ENCODE peak calls at places on chromosome 19, in seven cellular contexts. A, F, M, L, N, I and Q are unnamed samples.

GRCh38 chr19:55096061-55096701 is 20.5 kb downstream of the EPS8L1 start:
- DNase-seq in L (no peak), F (no peak), A (no peak), N (peak; percentile 28), I (no peak), M (no peak), Q (no peak)

GRCh38 chr19:1389033-1389940 is 5.6 kb downstream of the NDUFS7 start:
- DNase-seq in N (no peak), A (no peak), M (no peak), L (no peak), F (no peak), I (no peak), Q (no peak)

GRCh38 chr19:56117889-56118288 is 3.2 kb downstream of the ZNF787 start:
- DNase-seq in A (no peak), L (no peak), M (no peak), N (no peak), F (no peak), I (no peak), Q (no peak)

GRCh38 chr19:38650180-38650775 is 2.8 kb downstream of the ACTN4 start:
- DNase-seq in I (no peak), F (no peak), N (no peak), A (no peak), M (no peak), L (no peak), Q (no peak)

GRCh38 chr19:2625434-2625833 is 77.1 kb downstream of the GNG7 start:
- DNase-seq in N (no peak), I (no peak), L (no peak), F (no peak), A (no peak), M (peak; percentile 52), Q (no peak)

GRCh38 chr19:2663920-2664571 is 38.4 kb downstream of the GNG7 start:
- DNase-seq in F (peak; percentile 81), L (no peak), M (peak; percentile 84), I (no peak), A (peak; percentile 14), N (no peak), Q (no peak)

GRCh38 chr19:8143041-8143440 is 6.4 kb downstream of the FBN3 start:
- DNase-seq in M (no peak), I (no peak), F (no peak), N (no peak), A (no peak), L (no peak), Q (no peak)

GRCh38 chr19:30719991-30720329 is 347.8 kb downstream of the ZNF536 start:
- DNase-seq in F (peak; percentile 39), A (no peak), L (no peak), I (no peak), N (peak; percentile 53), M (no peak), Q (no peak)

GRCh38 chr19:38653028-38653571 is 5.7 kb downstream of the ACTN4 start:
- DNase-seq in F (no peak), N (no peak), A (no peak), I (no peak), M (no peak), L (no peak), Q (no peak)

GRCh38 chr19:48332662-48333466 is 7.5 kb downstream of the EMP3 start:
- DNase-seq in M (peak; percentile 87), L (peak; percentile 57), N (peak; percentile 97), F (peak; percentile 86), A (peak; percentile 50), I (peak; percentile 91), Q (no peak)

GRCh38 chr19:40320558-40320935 is 27.6 kb downstream of the C19orf47 start:
- DNase-seq in F (no peak), A (no peak), L (no peak), N (no peak), I (no peak), M (no peak), Q (peak; percentile 76)

GRCh38 chr19:10551698-10552301 is 8.1 kb downstream of the ATG4D start:
- DNase-seq in L (no peak), M (no peak), A (no peak), F (no peak), N (no peak), I (peak; percentile 38), Q (peak; percentile 92)

GRCh38 chr19:50837300-50837699 is 3.9 kb upstream of the KLK15 start:
- DNase-seq in A (no peak), I (no peak), M (no peak), N (no peak), L (no peak), F (no peak), Q (peak; percentile 48)

GRCh38 chr19:41995959-41996797 is 2.1 kb upstream of the ATP1A3 start:
- DNase-seq in M (no peak), N (no peak), F (no peak), I (no peak), L (no peak), A (peak; percentile 49), Q (no peak)

GRCh38 chr19:42095142-42095813 is 19.3 kb downstream of the ZNF574 start:
- DNase-seq in F (no peak), L (no peak), I (no peak), M (no peak), N (peak; percentile 24), A (no peak), Q (no peak)

GRCh38 chr19:1591421-1592022 is 1.1 kb downstream of the MBD3 start:
- DNase-seq in L (no peak), F (no peak), N (no peak), A (no peak), M (no peak), I (no peak), Q (no peak)

GRCh38 chr19:3576696-3577443 is 4.1 kb downstream of the HMG20B start:
- DNase-seq in M (peak; percentile 62), L (peak; percentile 42), F (peak; percentile 71), N (peak; percentile 83), A (peak; percentile 40), I (no peak), Q (no peak)

DNA sequence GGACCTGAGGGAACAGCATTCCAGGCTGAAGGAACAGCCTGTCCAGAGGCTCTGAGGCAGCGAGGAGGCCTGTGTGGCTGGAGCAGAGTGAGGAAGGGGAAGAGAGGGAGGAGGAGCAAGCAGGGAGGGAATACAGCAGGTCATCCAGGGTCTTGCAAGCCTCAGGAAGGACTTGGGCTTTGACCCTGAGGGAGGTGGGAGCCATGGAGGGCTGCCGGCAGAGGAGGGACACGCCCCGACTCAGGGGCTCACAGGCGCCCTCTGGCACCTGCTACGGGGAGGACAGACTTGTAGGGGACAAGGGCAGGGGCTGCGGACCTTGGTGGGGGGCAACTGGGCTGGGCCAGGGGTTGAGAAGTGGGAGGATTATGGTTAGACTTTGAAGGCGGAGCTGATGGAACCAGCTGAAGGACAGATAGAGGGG is 4.7 kb downstream of the TINCR start:
- DNase-seq in M (no peak), L (no peak), I (no peak), A (no peak), N (no peak), F (no peak), Q (no peak)
- TF ChIP-seq CTCF in M (no peak), L (no peak), I (no peak), A (peak; percentile 34), N (no peak), F (no peak), Q (peak; percentile 45)

DNA sequence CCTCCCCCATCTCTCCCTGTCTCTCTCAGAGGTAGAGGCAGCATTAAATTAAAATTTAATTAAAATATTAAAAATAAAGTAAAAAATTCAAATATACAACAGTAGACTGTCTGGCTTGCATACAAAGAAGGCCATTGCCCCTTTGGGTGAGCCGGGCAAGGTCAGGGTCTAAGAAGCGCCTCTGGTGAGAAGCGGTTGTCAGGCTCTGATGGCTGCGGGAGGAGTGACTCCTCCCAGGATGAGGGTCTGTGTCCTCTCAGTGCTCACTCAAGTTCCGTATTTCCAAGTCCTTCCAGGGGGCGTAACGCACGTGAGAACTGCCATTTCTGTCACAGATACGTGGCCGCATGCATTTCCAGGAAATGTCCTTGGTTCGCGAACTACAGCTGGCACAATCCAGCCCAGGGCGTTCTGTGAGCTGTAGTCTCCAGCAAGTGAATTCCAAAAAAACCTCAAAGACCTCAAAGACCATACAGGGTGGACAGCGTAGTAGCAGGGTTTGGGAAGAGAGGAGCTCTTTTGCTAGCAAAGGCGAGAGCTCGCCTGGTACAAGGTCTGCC is 697 bp upstream of the ZNF181 start:
- DNase-seq in L (peak; percentile 51), N (peak; percentile 71), A (no peak), F (no peak), I (no peak), M (peak; percentile 40), Q (no peak)
- TF ChIP-seq CTCF in L (no peak), N (no peak), A (no peak), F (no peak), I (no peak), M (no peak), Q (peak; percentile 9)

GRCh38 chr19:44645407-44646048 is 1.8 kb downstream of the PVR start:
- DNase-seq in M (no peak), A (no peak), F (no peak), N (no peak), L (no peak), I (no peak), Q (no peak)

GRCh38 chr19:44643605-44644390 is at the start of gene PVR:
- DNase-seq in M (peak; percentile 78), N (peak; percentile 87), L (peak; percentile 59), A (peak; percentile 57), I (no peak), F (peak; percentile 81), Q (no peak)

GRCh38 chr19:44646049-44646416 is 2.3 kb downstream of the PVR start:
- DNase-seq in A (no peak), I (no peak), N (no peak), M (no peak), L (no peak), F (no peak), Q (no peak)

GRCh38 chr19:44642375-44642774 is 1.3 kb upstream of the PVR start:
- DNase-seq in I (no peak), A (no peak), M (no peak), F (no peak), N (no peak), L (no peak), Q (no peak)

DNA sequence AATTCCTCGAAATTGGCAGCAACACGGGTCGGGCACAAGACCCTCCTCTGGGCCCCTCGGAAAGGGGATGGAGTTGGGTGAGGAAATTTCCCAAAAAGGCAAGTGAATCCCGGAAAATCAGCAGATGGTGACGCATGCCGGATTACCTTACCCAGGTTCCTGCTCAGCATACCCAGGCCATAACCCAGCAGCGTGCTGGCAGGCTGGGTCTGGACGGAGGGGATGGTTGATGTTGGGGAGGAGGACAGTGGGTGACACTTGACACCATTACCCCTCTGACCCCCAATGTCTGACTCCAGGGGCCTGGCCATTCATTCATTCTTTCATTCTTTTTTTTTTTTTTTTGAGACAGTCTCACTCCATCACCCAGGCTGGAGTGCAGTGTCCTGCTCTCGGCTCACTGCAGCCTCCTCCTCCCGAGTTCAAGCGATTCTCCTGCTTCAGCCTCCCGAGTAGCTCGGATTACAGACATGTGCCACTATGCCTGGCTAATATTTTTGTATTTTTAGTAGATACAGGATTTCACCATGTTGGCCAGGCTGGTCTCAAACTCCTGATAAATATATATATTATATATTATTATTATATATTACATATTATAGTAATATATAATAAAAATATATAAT is 794 bp downstream of the PVR start:
- DNase-seq in F (no peak), M (no peak), N (no peak), A (peak; percentile 18), I (no peak), L (peak; percentile 21), Q (no peak)
- TF ChIP-seq CTCF in F (no peak), M (no peak), N (no peak), A (no peak), I (no peak), L (no peak), Q (no peak)

GRCh38 chr19:23070353-23070781 is 46.5 kb upstream of the ZNF730 start:
- DNase-seq in M (peak; percentile 46), L (no peak), N (peak; percentile 60), I (no peak), A (no peak), F (peak; percentile 33), Q (no peak)
- TF ChIP-seq CTCF in M (peak; percentile 65), L (no peak), N (peak; percentile 29), I (no peak), A (peak; percentile 17), F (peak; percentile 64), Q (no peak)

GRCh38 chr19:29524912-29525870 is 603 bp upstream of the VSTM2B start:
- DNase-seq in I (no peak), A (no peak), N (peak; percentile 22), L (peak; percentile 17), F (no peak), M (peak; percentile 8), Q (peak; percentile 76)
- TF ChIP-seq CTCF in I (no peak), A (no peak), N (no peak), L (no peak), F (no peak), M (no peak), Q (no peak)